ENCODE peak calls at places on chromosome 1, in seven cellular contexts. P is AG09309, D is fibroblast of the aortic adventitia, O is body of pancreas, A is left lung, N is adrenal gland, L is foreskin fibroblast. T is an unnamed sample.

GRCh38 chr1:78121650-78122210 is 76.0 kb downstream of the GIPC2 start:
- DNase-seq in L (no peak), O (no peak), N (no peak), P (no peak), D (no peak), A (no peak), T (no peak)

GRCh38 chr1:239805888-239806772 is 285.6 kb upstream of the FMN2 start:
- DNase-seq in A (no peak), L (no peak), N (no peak), P (no peak), O (peak), D (no peak), T (no peak)

GRCh38 chr1:83508485-83509151 is 490.3 kb downstream of the TTLL7 start:
- DNase-seq in A (no peak), P (peak), O (no peak), N (peak), D (peak), L (peak), T (no peak)

GRCh38 chr1:117580882-117581281 is 25.0 kb upstream of the TENT5C start:
- DNase-seq in L (no peak), P (no peak), N (no peak), D (no peak), A (no peak), O (no peak), T (no peak)

GRCh38 chr1:244354810-244355278 is 96.9 kb downstream of the ADSS2 start:
- DNase-seq in A (peak), D (no peak), O (no peak), N (no peak), P (no peak), L (peak), T (no peak)

GRCh38 chr1:229470406-229471043 is 36.6 kb upstream of the ACTA1 start:
- DNase-seq in N (no peak), A (no peak), O (no peak), D (no peak), L (no peak), P (no peak), T (no peak)

GRCh38 chr1:241589524-241589923 is 50.6 kb downstream of the CHML start:
- DNase-seq in N (no peak), O (no peak), P (no peak), A (no peak), L (no peak), D (no peak), T (no peak)

GRCh38 chr1:112298558-112298957 is 97.5 kb upstream of the CTTNBP2NL start:
- DNase-seq in O (no peak), A (peak), P (peak), N (peak), D (peak), L (peak), T (peak)

GRCh38 chr1:40662864-40663263 is 2.6 kb downstream of the RIMS3 start:
- DNase-seq in A (no peak), L (no peak), N (no peak), P (no peak), O (no peak), D (peak), T (no peak)

GRCh38 chr1:42758641-42759040 is 8.2 kb downstream of the P3H1 start:
- DNase-seq in P (no peak), A (no peak), N (no peak), D (no peak), L (no peak), O (no peak), T (no peak)

GRCh38 chr1:161020573-161021167 is at the start of gene F11R:
- DNase-seq in D (no peak), O (peak), N (peak), L (peak), A (peak), P (no peak), T (peak)

GRCh38 chr1:230857077-230857476 is 11.2 kb downstream of the C1orf198 start:
- DNase-seq in D (no peak), L (no peak), N (no peak), O (no peak), A (no peak), P (no peak), T (no peak)

GRCh38 chr1:151820940-151821339 is 10.7 kb downstream of the RORC start:
- DNase-seq in N (peak), A (no peak), O (peak), L (no peak), D (no peak), P (no peak), T (no peak)

GRCh38 chr1:65059930-65060538 is 88.0 kb upstream of the AK4 start:
- DNase-seq in A (no peak), L (peak), D (peak), N (no peak), O (no peak), P (no peak), T (no peak)

GRCh38 chr1:89608627-89609338 is 24.1 kb upstream of the LRRC8C start:
- DNase-seq in L (no peak), N (no peak), O (no peak), P (no peak), D (no peak), A (no peak), T (no peak)

GRCh38 chr1:185531838-185532237 is 202.4 kb upstream of the HMCN1 start:
- DNase-seq in O (no peak), D (no peak), A (no peak), N (no peak), P (no peak), L (no peak), T (no peak)

DNA sequence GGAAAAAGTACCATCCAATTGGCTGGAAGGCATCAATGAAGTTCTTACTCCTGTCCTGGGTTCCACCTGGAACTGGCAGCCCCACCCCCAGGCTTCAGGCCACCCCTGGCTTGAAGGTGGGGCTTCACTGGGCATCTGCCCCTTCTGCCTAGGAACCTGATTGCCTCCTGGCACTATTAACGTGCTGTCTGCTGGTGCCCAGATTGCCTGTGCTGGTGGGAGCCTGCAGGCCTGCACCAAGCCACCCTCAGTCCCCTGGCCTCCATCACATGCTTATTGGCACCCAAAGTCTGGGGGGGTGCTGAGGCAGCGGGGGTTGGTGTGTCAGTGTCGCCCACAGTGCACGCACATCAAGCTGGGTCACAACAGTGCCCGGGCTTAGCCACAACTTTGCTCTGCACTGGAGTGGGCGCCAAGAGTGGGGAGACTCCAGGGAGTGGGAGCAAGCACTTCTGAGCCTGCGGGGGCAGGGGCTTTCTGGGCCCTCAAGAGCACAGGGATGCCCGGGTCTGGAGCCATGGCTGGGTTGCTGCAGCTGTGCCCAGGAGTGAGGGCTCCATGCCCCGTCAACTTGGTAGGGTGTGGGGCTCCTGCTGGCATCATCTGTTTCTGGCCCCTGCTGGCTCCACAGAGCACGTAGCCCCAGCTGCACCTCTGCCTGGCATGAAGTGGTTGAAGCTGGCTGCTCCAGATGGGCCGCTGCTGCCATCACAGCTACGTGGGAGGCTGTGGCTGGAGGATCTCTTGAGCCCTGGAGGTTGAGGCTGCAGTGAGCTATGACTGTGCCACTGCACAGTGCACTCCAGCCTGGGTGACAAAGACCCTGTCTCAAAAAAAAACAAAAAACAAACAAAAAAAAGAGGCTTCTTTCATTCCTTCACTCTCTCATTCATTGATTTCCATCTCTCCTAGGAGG is 4.2 kb upstream of the LSM10 start:
- DNase-seq in P (no peak), L (no peak), D (no peak), A (no peak), N (no peak), O (no peak), T (no peak)
- H3K4me3 ChIP-seq in P (peak), L (peak), D (peak), A (peak), N (no peak), O (no peak), T (no peak)

GRCh38 chr1:11673089-11673769 is 7.7 kb downstream of the MAD2L2 start:
- DNase-seq in O (no peak), A (no peak), P (no peak), N (no peak), D (no peak), L (no peak), T (no peak)

GRCh38 chr1:11678442-11678841 is 2.5 kb downstream of the MAD2L2 start:
- DNase-seq in N (no peak), P (no peak), L (no peak), O (no peak), D (no peak), A (no peak), T (no peak)

GRCh38 chr1:11674488-11674887 is 6.5 kb downstream of the MAD2L2 start:
- DNase-seq in P (no peak), N (no peak), D (no peak), A (no peak), L (no peak), O (no peak), T (no peak)

GRCh38 chr1:11675362-11675761 is 5.6 kb downstream of the MAD2L2 start:
- DNase-seq in P (no peak), N (no peak), A (no peak), D (no peak), L (no peak), O (no peak), T (no peak)

GRCh38 chr1:11676386-11677103 is 4.4 kb downstream of the MAD2L2 start:
- DNase-seq in D (no peak), A (no peak), O (no peak), P (no peak), L (no peak), N (no peak), T (no peak)
- TF ChIP-seq CTCF in D (no peak), A (no peak), O (no peak), P (no peak), L (no peak), N (no peak), T (no peak)

DNA sequence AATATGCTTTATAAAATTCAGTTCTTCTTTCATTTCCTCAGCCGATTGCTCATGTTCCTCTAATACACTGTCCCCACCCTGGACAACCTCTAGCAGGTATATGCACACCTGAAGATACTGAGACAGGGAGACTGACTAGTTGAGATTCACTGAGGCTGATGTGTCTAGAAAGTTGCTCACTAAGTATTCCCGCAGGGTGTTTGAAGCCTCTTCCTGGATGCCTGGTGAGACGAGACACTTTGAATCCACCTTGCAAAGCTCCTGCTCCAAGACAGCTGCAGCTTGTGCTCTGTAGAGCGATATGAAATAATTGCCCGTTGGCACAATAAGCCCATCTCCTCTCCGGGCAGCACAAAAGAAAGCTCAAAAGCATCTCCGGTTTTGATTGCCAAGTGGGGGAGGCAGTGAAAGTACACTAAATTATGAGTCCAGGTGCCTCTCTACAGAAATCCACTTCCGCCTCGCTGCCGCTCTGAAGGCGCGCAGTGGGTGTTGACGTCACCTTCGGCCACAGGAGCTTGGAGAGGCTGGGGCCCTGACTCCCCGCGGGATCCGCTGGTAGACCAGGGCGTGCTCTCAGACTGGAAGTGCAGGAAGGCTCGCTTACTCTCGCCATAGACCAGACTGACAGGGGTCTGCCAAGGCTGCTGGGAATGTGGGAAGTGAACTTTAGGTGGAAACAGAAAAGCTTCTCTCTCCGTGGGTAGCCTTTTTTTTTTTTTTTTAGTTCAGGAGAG is 46.3 kb downstream of the GPA33 start:
- DNase-seq in N (peak), D (peak), A (peak), P (no peak), L (peak), O (peak), T (no peak)
- H3K4me3 ChIP-seq in N (no peak), D (peak), A (peak), P (no peak), L (no peak), O (peak), T (peak)

DNA sequence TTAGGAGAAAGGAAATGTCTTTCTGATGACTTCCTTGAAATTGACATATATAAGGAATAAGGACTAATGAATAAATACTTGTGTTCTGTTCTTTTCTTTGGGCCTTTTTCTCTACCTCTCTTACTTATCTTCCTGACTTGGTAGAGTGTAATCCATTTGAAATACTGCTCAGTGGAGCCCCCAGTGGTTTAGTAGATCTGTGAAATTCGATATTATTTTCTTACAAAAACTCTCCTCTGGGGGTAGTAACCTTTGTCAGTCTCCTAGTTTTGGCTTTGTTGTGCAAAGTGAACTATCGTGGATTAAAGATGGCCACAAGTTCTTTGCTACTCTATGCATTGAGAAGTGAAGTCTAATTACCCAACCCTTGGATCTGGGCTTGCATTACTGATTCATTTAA is 48.8 kb downstream of the DUSP10 start:
- DNase-seq in L (no peak), P (no peak), A (no peak), O (no peak), D (no peak), N (no peak), T (no peak)
- TF ChIP-seq CTCF in L (no peak), P (no peak), A (no peak), O (no peak), D (no peak), N (no peak), T (no peak)

GRCh38 chr1:26913389-26913753 is 404 bp downstream of the NR0B2 start:
- DNase-seq in L (no peak), N (no peak), D (no peak), A (no peak), P (no peak), O (no peak), T (no peak)
- H3K4me3 ChIP-seq in L (no peak), N (no peak), D (no peak), A (peak), P (no peak), O (peak), T (no peak)